ENCODE peak calls at places on chromosomes 3 and 15, in five cellular contexts. S is HFFc6; G is NCI-H1048; U is kidney epithelial cell; R is activated CD8-positive, alpha-beta T cell treated with anti-CD3 and anti-CD28 coated beads for 36 hours. P is an unnamed sample.

GRCh38 chr3:27728195-27729087 is 6.3 kb upstream of the EOMES start:
- DNase-seq in S (no peak), G (no peak), U (no peak), R (peak; percentile 52), P (no peak)

GRCh38 chr3:11480663-11481298 is 162.9 kb downstream of the VGLL4 start:
- DNase-seq in S (no peak), G (no peak), U (no peak), R (no peak), P (no peak)

GRCh38 chr3:126524429-126524988 is 554 bp downstream of the CHST13 start:
- DNase-seq in S (no peak), G (no peak), U (no peak), R (peak; percentile 18), P (no peak)

GRCh38 chr3:112594856-112595255 is 33.0 kb downstream of the SLC35A5 start:
- DNase-seq in S (no peak), G (no peak), U (no peak), R (no peak), P (no peak)

GRCh38 chr15:38215707-38216106 is 36.9 kb upstream of the SPRED1 start:
- DNase-seq in S (no peak), G (no peak), U (no peak), R (no peak), P (no peak)

GRCh38 chr3:38655708-38656300 is 6.3 kb upstream of the SCN5A start:
- DNase-seq in S (peak; percentile 35), G (peak; percentile 22), U (peak; percentile 19), R (peak; percentile 17), P (peak; percentile 70)

GRCh38 chr15:98124576-98124975 is 164.1 kb downstream of the ARRDC4 start:
- DNase-seq in S (peak; percentile 27), G (no peak), U (no peak), R (no peak), P (no peak)

GRCh38 chr3:169173636-169174035 is 489.9 kb downstream of the MECOM start:
- DNase-seq in S (no peak), G (no peak), U (no peak), R (no peak), P (no peak)

GRCh38 chr15:42344763-42345162 is 14.5 kb upstream of the CAPN3 start:
- DNase-seq in S (peak; percentile 82), G (no peak), U (no peak), R (no peak), P (peak; percentile 57)

GRCh38 chr15:66723826-66724731 is 22.0 kb downstream of the SMAD6 start:
- DNase-seq in S (peak; percentile 46), G (no peak), U (no peak), R (no peak), P (no peak)

GRCh38 chr3:192816274-192816853 is 89.0 kb upstream of the FGF12 start:
- DNase-seq in S (peak; percentile 67), G (no peak), U (no peak), R (no peak), P (no peak)

GRCh38 chr3:88059380-88060160 is 515 bp downstream of the ZNF654 start:
- DNase-seq in S (no peak), G (no peak), U (no peak), R (no peak), P (no peak)

GRCh38 chr15:101372149-101372577 is 77.1 kb upstream of the SNRPA1 start:
- DNase-seq in S (peak; percentile 45), G (no peak), U (no peak), R (no peak), P (no peak)

GRCh38 chr3:48275292-48276027 is 34.6 kb downstream of the ZNF589 start:
- DNase-seq in S (no peak), G (no peak), U (peak; percentile 34), R (no peak), P (no peak)

GRCh38 chr3:49173116-49173791 is 1.9 kb downstream of the KLHDC8B start:
- DNase-seq in S (no peak), G (no peak), U (no peak), R (no peak), P (no peak)

GRCh38 chr15:56052389-56053045 is 59.1 kb upstream of the NEDD4 start:
- DNase-seq in S (peak; percentile 57), G (no peak), U (no peak), R (peak; percentile 35), P (peak; percentile 53)

GRCh38 chr3:9296241-9296640 is 46.8 kb upstream of the SRGAP3 start:
- DNase-seq in S (no peak), G (no peak), U (no peak), R (no peak), P (no peak)

GRCh38 chr3:113136071-113136470 is 75.3 kb upstream of the BOC start:
- DNase-seq in S (peak; percentile 13), G (no peak), U (no peak), R (no peak), P (peak; percentile 8)

GRCh38 chr3:4979401-4980228 is at the start of gene BHLHE40:
- DNase-seq in S (no peak), G (peak; percentile 63), U (no peak), R (no peak), P (no peak)

GRCh38 chr15:42157981-42158765 is 1.7 kb upstream of the PLA2G4F start:
- DNase-seq in S (no peak), G (no peak), U (no peak), R (no peak), P (no peak)